ENCODE peak calls at places on chromosomes 7 and 10, in five cellular contexts. N, W, F, G and C are unnamed samples.

GRCh38 chr10:110500515-110500905 is 2.8 kb downstream of the DUSP5 start:
- DNase-seq in N (no peak), W (peak; percentile 6), F (no peak), G (peak; percentile 80), C (no peak)

GRCh38 chr10:79442171-79443040 is 3.0 kb downstream of the ZCCHC24 start:
- DNase-seq in N (no peak), W (no peak), F (peak; percentile 72), G (no peak), C (no peak)

GRCh38 chr7:74575083-74575803 is 82.3 kb upstream of the GTF2I start:
- DNase-seq in N (peak; percentile 83), W (no peak), F (no peak), G (peak; percentile 95), C (peak; percentile 51)

GRCh38 chr10:68082815-68083395 is 7.8 kb upstream of the HERC4 start:
- DNase-seq in N (no peak), W (no peak), F (no peak), G (no peak), C (no peak)

GRCh38 chr7:155893664-155894063 is 81.4 kb upstream of the SHH start:
- DNase-seq in N (no peak), W (no peak), F (peak; percentile 55), G (no peak), C (no peak)

GRCh38 chr7:1752771-1753562 is 82.9 kb downstream of the ELFN1 start:
- DNase-seq in N (no peak), W (peak; percentile 32), F (peak; percentile 54), G (no peak), C (no peak)

GRCh38 chr10:69911571-69912528 is 110.1 kb downstream of the COL13A1 start:
- DNase-seq in N (no peak), W (no peak), F (no peak), G (no peak), C (no peak)

GRCh38 chr10:93074137-93074596 is 474 bp downstream of the CYP26A1 start:
- DNase-seq in N (peak; percentile 61), W (no peak), F (no peak), G (no peak), C (no peak)

GRCh38 chr7:21939136-21939857 is 6.4 kb downstream of the CDCA7L start:
- DNase-seq in N (no peak), W (no peak), F (no peak), G (no peak), C (no peak)

GRCh38 chr7:21934824-21935223 is 10.9 kb downstream of the CDCA7L start:
- DNase-seq in N (no peak), W (no peak), F (no peak), G (no peak), C (no peak)

GRCh38 chr7:21939858-21940322 is 5.8 kb downstream of the CDCA7L start:
- DNase-seq in N (no peak), W (no peak), F (no peak), G (no peak), C (no peak)

GRCh38 chr7:21941570-21942224 is 4.0 kb downstream of the CDCA7L start:
- DNase-seq in N (no peak), W (no peak), F (no peak), G (peak; percentile 38), C (no peak)

DNA sequence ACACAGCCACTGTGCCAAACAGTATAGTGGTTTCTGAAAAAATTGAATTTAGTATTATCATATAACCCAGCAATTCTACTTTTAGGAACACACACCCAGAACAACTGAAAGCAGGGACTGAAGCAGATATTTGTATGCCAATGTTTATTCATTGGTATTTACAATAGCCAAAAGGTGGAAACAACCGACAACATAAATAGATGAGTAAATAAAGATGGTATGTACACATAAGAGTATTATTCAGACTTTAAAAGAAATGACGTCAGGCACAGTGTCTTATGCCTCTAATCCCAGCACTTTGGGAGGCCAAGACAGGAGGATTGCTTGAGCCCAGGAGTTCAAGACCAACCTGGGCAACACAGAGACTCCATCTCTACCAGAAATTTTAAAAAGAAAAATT is 7.2 kb downstream of the CDCA7L start:
- DNase-seq in N (no peak), W (no peak), F (no peak), G (no peak), C (no peak)
- H3K27ac ChIP-seq in N (no peak overlapping the region), W (no peak overlapping the region), F (no peak overlapping the region), G (no peak overlapping the region), C (no peak overlapping the region)

GRCh38 chr10:85734791-85735190 is 631.8 kb downstream of the GRID1 start:
- DNase-seq in N (no peak), W (no peak), F (no peak), G (no peak), C (no peak)
- H3K4me3 ChIP-seq in N (no peak overlapping the region), W (no peak overlapping the region), F (no peak overlapping the region), G (no peak overlapping the region), C (no peak overlapping the region)

GRCh38 chr7:55557666-55558188 is 14.6 kb downstream of the VOPP1 start:
- DNase-seq in N (no peak), W (no peak), F (no peak), G (no peak), C (no peak)
- H3K4me1 ChIP-seq in N (peaks cover 14% of the 10 kb centered on the region), W (peaks cover 15% of the 10 kb centered on the region), F (peaks cover 97% of the 10 kb centered on the region), G (no peaks in the 10 kb centered on the region), C (peaks cover 18% of the 10 kb centered on the region)

DNA sequence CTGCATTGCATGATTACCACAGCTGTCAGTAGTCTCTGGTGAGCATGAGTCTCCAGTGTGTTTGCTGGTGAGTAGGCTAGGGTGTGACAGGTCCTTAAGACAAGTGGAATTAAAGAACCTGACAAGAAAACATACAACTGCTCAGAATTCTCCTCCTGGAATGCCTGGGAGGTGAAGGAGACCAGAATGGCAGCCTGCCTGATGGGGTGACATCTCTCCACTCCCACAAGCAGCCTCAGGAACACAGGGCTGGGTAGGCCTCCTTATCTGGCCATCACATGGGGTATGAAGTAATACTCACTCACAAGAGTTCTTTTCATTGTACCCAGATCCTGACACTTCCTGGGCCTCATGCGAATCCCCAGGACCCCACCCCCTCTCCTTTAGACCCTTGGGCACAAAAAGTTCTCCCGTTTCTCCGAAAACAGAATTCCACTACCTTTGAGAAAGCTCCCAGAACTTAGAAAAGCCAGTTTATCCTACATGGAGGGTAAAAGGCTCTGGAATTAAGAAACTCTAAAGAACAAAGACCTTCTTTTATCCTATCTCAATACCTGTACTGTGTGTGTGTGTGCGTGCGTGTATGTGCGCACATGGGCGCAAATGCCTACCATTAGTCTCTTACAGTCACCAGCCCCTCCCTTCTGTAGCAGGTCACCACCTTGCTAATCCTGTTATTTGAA is 33.4 kb upstream of the C1GALT1 start:
- DNase-seq in N (no peak), W (no peak), F (no peak), G (peak; percentile 78), C (no peak)
- H3K27ac ChIP-seq in N (no peak overlapping the region), W (no peak overlapping the region), F (no peak overlapping the region), G (peak overlapping the region; percentile 65), C (no peak overlapping the region)